ENCODE peak calls at places on chromosome X, in eight cellular contexts. Z is DMS79; W is NCI-H1694; G is T follicular helper cell; Q is dermis blood vessel endothelial cell; D is occipital lobe; C is activated CD8-positive, alpha-beta memory T cell treated with anti-CD3 and anti-CD28 coated beads for 1 hour; J is uterus. T is an unnamed sample.

GRCh38 chrX:46251755-46252154 is 293.5 kb downstream of the ZNF674 start:
- DNase-seq in Z (no peak), W (no peak), G (no peak), Q (peak; percentile 9), D (no peak), C (no peak), J (no peak), T (no peak)

GRCh38 chrX:94216738-94217137 is 542.7 kb downstream of the FAM133A start:
- DNase-seq in Z (no peak), W (no peak), G (no peak), Q (no peak), D (no peak), C (no peak), J (no peak), T (no peak)

GRCh38 chrX:103063191-103063845 is 653 bp downstream of the BEX1 start:
- DNase-seq in Z (peak; percentile 80), W (peak; percentile 54), G (no peak), Q (peak; percentile 45), D (peak; percentile 12), C (no peak), J (no peak), T (no peak)

GRCh38 chrX:139077303-139078131 is 366.0 kb upstream of the FGF13 start:
- DNase-seq in Z (no peak), W (no peak), G (no peak), Q (no peak), D (no peak), C (no peak), J (no peak), T (no peak)

GRCh38 chrX:23271011-23271410 is 63.6 kb upstream of the PTCHD1 start:
- DNase-seq in Z (no peak), W (no peak), G (no peak), Q (no peak), D (no peak), C (no peak), J (no peak), T (no peak)

GRCh38 chrX:118652717-118653116 is 74.7 kb upstream of the IL13RA1 start:
- DNase-seq in Z (no peak), W (no peak), G (no peak), Q (peak; percentile 1), D (no peak), C (no peak), J (no peak), T (no peak)

GRCh38 chrX:14032383-14032782 is 2.7 kb upstream of the GEMIN8 start:
- DNase-seq in Z (no peak), W (peak; percentile 11), G (peak; percentile 56), Q (peak; percentile 66), D (no peak), C (peak; percentile 20), J (peak; percentile 53), T (peak; percentile 42)

GRCh38 chrX:24424948-24425347 is 40.1 kb upstream of the PDK3 start:
- DNase-seq in Z (no peak), W (no peak), G (no peak), Q (peak; percentile 10), D (no peak), C (no peak), J (peak; percentile 74), T (no peak)

GRCh38 chrX:12949205-12949926 is 25.5 kb upstream of the TMSB4X start:
- DNase-seq in Z (no peak), W (no peak), G (no peak), Q (no peak), D (no peak), C (no peak), J (no peak), T (peak; percentile 30)

GRCh38 chrX:153519569-153520285 is 2.3 kb downstream of the ATP2B3 start:
- DNase-seq in Z (no peak), W (no peak), G (no peak), Q (no peak), D (no peak), C (no peak), J (no peak), T (no peak)

GRCh38 chrX:148574247-148574973 is 74.0 kb downstream of the AFF2 start:
- DNase-seq in Z (no peak), W (no peak), G (no peak), Q (no peak), D (no peak), C (no peak), J (no peak), T (no peak)

GRCh38 chrX:39619182-39620009 is 478.4 kb downstream of the BCOR start:
- DNase-seq in Z (peak; percentile 8), W (no peak), G (no peak), Q (peak; percentile 78), D (no peak), C (no peak), J (no peak), T (no peak)

GRCh38 chrX:12956704-12957541 is 18.0 kb upstream of the TMSB4X start:
- DNase-seq in Z (no peak), W (no peak), G (peak; percentile 49), Q (peak; percentile 61), D (no peak), C (no peak), J (no peak), T (no peak)

GRCh38 chrX:72376124-72376523 is 70.4 kb upstream of the CITED1 start:
- DNase-seq in Z (no peak), W (no peak), G (no peak), Q (no peak), D (no peak), C (no peak), J (no peak), T (no peak)

GRCh38 chrX:48498374-48498809 is 10.4 kb upstream of the PORCN start:
- DNase-seq in Z (no peak), W (no peak), G (no peak), Q (peak; percentile 59), D (no peak), C (no peak), J (no peak), T (no peak)

GRCh38 chrX:791479-792034 is 161.0 kb downstream of the SHOX start:
- DNase-seq in Z (no peak), W (no peak), G (no peak), Q (no peak), D (no peak), C (no peak), J (no peak), T (no peak)

GRCh38 chrX:24426921-24427746 is 38.0 kb upstream of the PDK3 start:
- DNase-seq in Z (no peak), W (no peak), G (no peak), Q (peak; percentile 3), D (no peak), C (no peak), J (no peak), T (no peak)

GRCh38 chrX:118271770-118272169 is 74.1 kb upstream of the WDR44 start:
- DNase-seq in Z (no peak), W (no peak), G (no peak), Q (peak; percentile 19), D (no peak), C (no peak), J (no peak), T (no peak)

GRCh38 chrX:79287724-79288123 is 79.4 kb downstream of the ITM2A start:
- DNase-seq in Z (no peak), W (no peak), G (no peak), Q (no peak), D (no peak), C (no peak), J (no peak), T (no peak)

GRCh38 chrX:136747003-136747986 is 33.4 kb downstream of the ARHGEF6 start:
- DNase-seq in Z (no peak), W (no peak), G (no peak), Q (no peak), D (no peak), C (no peak), J (no peak), T (no peak)

GRCh38 chrX:121216979-121217378 is 169.6 kb downstream of the GLUD2 start:
- DNase-seq in Z (no peak), W (no peak), G (no peak), Q (no peak), D (no peak), C (no peak), J (no peak), T (no peak)

GRCh38 chrX:118552501-118552900 is 56.9 kb downstream of the DOCK11 start:
- DNase-seq in Z (no peak), W (no peak), G (no peak), Q (no peak), D (no peak), C (no peak), J (no peak), T (no peak)

GRCh38 chrX:40155617-40156471 is 58.1 kb upstream of the BCOR start:
- DNase-seq in Z (no peak), W (no peak), G (no peak), Q (no peak), D (no peak), C (no peak), J (peak; percentile 42), T (no peak)

GRCh38 chrX:24025741-24026402 is 1.1 kb downstream of the KLHL15 start:
- DNase-seq in Z (no peak), W (no peak), G (no peak), Q (peak; percentile 64), D (no peak), C (no peak), J (no peak), T (no peak)

GRCh38 chrX:85619962-85620361 is 240.5 kb upstream of the POF1B start:
- DNase-seq in Z (no peak), W (no peak), G (no peak), Q (no peak), D (no peak), C (no peak), J (no peak), T (no peak)

GRCh38 chrX:99078301-99078700 is 1331.8 kb downstream of the PCDH19 start:
- DNase-seq in Z (no peak), W (no peak), G (no peak), Q (no peak), D (no peak), C (no peak), J (no peak), T (no peak)

GRCh38 chrX:138128025-138128671 is 562.2 kb downstream of the ZIC3 start:
- DNase-seq in Z (no peak), W (peak; percentile 3), G (no peak), Q (peak; percentile 39), D (no peak), C (no peak), J (no peak), T (peak; percentile 20)

GRCh38 chrX:11210397-11210796 is 82.8 kb upstream of the AMELX start:
- DNase-seq in Z (no peak), W (no peak), G (no peak), Q (no peak), D (no peak), C (no peak), J (no peak), T (no peak)

GRCh38 chrX:104156630-104157529 is at the start of gene SLC25A53:
- DNase-seq in Z (peak; percentile 84), W (peak; percentile 91), G (peak; percentile 62), Q (peak; percentile 84), D (peak; percentile 81), C (peak; percentile 27), J (peak; percentile 68), T (no peak)

GRCh38 chrX:5733483-5733882 is 495.2 kb downstream of the NLGN4X start:
- DNase-seq in Z (no peak), W (no peak), G (no peak), Q (no peak), D (no peak), C (no peak), J (no peak), T (no peak)

GRCh38 chrX:134734343-134735001 is 76.2 kb upstream of the PLAC1 start:
- DNase-seq in Z (no peak), W (no peak), G (no peak), Q (peak; percentile 27), D (no peak), C (no peak), J (peak; percentile 35), T (no peak)

GRCh38 chrX:119477812-119478232 is 9.6 kb downstream of the SLC25A5 start:
- DNase-seq in Z (no peak), W (no peak), G (no peak), Q (no peak), D (no peak), C (no peak), J (peak; percentile 55), T (no peak)